ENCODE peak calls at places on chromosome 1, in ten cellular contexts. One of them, this sample, is unnamed.

GRCh38 chr1:21592086-21592865 is 76.9 kb downstream of the RAP1GAP start:
- DNase-seq in choroid plexus epithelial cell: no peak
- DNase-seq in progenitor cell of endocrine pancreas: no peak
- DNase-seq in lung microvascular endothelial cell: no peak
- DNase-seq in activated naive CD4-positive, alpha-beta T cell: no peak
- DNase-seq in activated B cell treated with CpG ODN at 0.5 μM for 24 hours: no peak
- DNase-seq in activated CD8-positive, alpha-beta memory T cell treated with anti-CD3 and anti-CD28 coated beads, Interleukin-2, amount 50 U/mL, for 48 hours: no peak
- DNase-seq in WTC11: no peak
- DNase-seq in iPS-NIHi11: no peak
- DNase-seq in NCI-H82: no peak
- DNase-seq in this sample: peak; percentile 40

GRCh38 chr1:27527223-27527856 is 37.4 kb upstream of the WASF2 start:
- DNase-seq in choroid plexus epithelial cell: peak; percentile 91
- DNase-seq in progenitor cell of endocrine pancreas: peak; percentile 43
- DNase-seq in lung microvascular endothelial cell: no peak
- DNase-seq in activated naive CD4-positive, alpha-beta T cell: no peak
- DNase-seq in activated B cell treated with CpG ODN at 0.5 μM for 24 hours: peak; percentile 42
- DNase-seq in activated CD8-positive, alpha-beta memory T cell treated with anti-CD3 and anti-CD28 coated beads, Interleukin-2, amount 50 U/mL, for 48 hours: peak; percentile 59
- DNase-seq in WTC11: peak; percentile 84
- DNase-seq in iPS-NIHi11: peak; percentile 87
- DNase-seq in NCI-H82: peak; percentile 100
- DNase-seq in this sample: peak; percentile 97

GRCh38 chr1:7893529-7894180 is 40.8 kb upstream of the UTS2 start:
- DNase-seq in choroid plexus epithelial cell: peak; percentile 17
- DNase-seq in progenitor cell of endocrine pancreas: no peak
- DNase-seq in lung microvascular endothelial cell: no peak
- DNase-seq in activated naive CD4-positive, alpha-beta T cell: no peak
- DNase-seq in activated B cell treated with CpG ODN at 0.5 μM for 24 hours: no peak
- DNase-seq in activated CD8-positive, alpha-beta memory T cell treated with anti-CD3 and anti-CD28 coated beads, Interleukin-2, amount 50 U/mL, for 48 hours: no peak
- DNase-seq in WTC11: no peak
- DNase-seq in iPS-NIHi11: no peak
- DNase-seq in NCI-H82: no peak
- DNase-seq in this sample: no peak

GRCh38 chr1:202643397-202644218 is 66.6 kb downstream of the SYT2 start:
- DNase-seq in choroid plexus epithelial cell: no peak
- DNase-seq in progenitor cell of endocrine pancreas: no peak
- DNase-seq in lung microvascular endothelial cell: no peak
- DNase-seq in activated naive CD4-positive, alpha-beta T cell: no peak
- DNase-seq in activated B cell treated with CpG ODN at 0.5 μM for 24 hours: no peak
- DNase-seq in activated CD8-positive, alpha-beta memory T cell treated with anti-CD3 and anti-CD28 coated beads, Interleukin-2, amount 50 U/mL, for 48 hours: no peak
- DNase-seq in WTC11: peak; percentile 51
- DNase-seq in iPS-NIHi11: peak; percentile 62
- DNase-seq in NCI-H82: peak; percentile 90
- DNase-seq in this sample: no peak

GRCh38 chr1:58575831-58576726 is 973 bp downstream of the TACSTD2 start:
- DNase-seq in choroid plexus epithelial cell: no peak
- DNase-seq in progenitor cell of endocrine pancreas: no peak
- DNase-seq in lung microvascular endothelial cell: peak; percentile 37
- DNase-seq in activated naive CD4-positive, alpha-beta T cell: no peak
- DNase-seq in activated B cell treated with CpG ODN at 0.5 μM for 24 hours: no peak
- DNase-seq in activated CD8-positive, alpha-beta memory T cell treated with anti-CD3 and anti-CD28 coated beads, Interleukin-2, amount 50 U/mL, for 48 hours: peak; percentile 60
- DNase-seq in WTC11: peak; percentile 24
- DNase-seq in iPS-NIHi11: no peak
- DNase-seq in NCI-H82: no peak
- DNase-seq in this sample: no peak

GRCh38 chr1:55005351-55006140 is 6.8 kb downstream of the BSND start:
- DNase-seq in choroid plexus epithelial cell: no peak
- DNase-seq in progenitor cell of endocrine pancreas: no peak
- DNase-seq in lung microvascular endothelial cell: no peak
- DNase-seq in activated naive CD4-positive, alpha-beta T cell: no peak
- DNase-seq in activated B cell treated with CpG ODN at 0.5 μM for 24 hours: no peak
- DNase-seq in activated CD8-positive, alpha-beta memory T cell treated with anti-CD3 and anti-CD28 coated beads, Interleukin-2, amount 50 U/mL, for 48 hours: no peak
- DNase-seq in WTC11: peak; percentile 44
- DNase-seq in iPS-NIHi11: peak; percentile 47
- DNase-seq in NCI-H82: peak; percentile 29
- DNase-seq in this sample: no peak

GRCh38 chr1:202034683-202035462 is 24.5 kb downstream of the ELF3 start:
- DNase-seq in choroid plexus epithelial cell: peak; percentile 97
- DNase-seq in progenitor cell of endocrine pancreas: peak; percentile 76
- DNase-seq in lung microvascular endothelial cell: no peak
- DNase-seq in activated naive CD4-positive, alpha-beta T cell: no peak
- DNase-seq in activated B cell treated with CpG ODN at 0.5 μM for 24 hours: no peak
- DNase-seq in activated CD8-positive, alpha-beta memory T cell treated with anti-CD3 and anti-CD28 coated beads, Interleukin-2, amount 50 U/mL, for 48 hours: no peak
- DNase-seq in WTC11: peak; percentile 38
- DNase-seq in iPS-NIHi11: peak; percentile 74
- DNase-seq in NCI-H82: peak; percentile 95
- DNase-seq in this sample: no peak

GRCh38 chr1:93980320-93980744 is 71.1 kb upstream of the GCLM start:
- DNase-seq in choroid plexus epithelial cell: peak; percentile 18
- DNase-seq in progenitor cell of endocrine pancreas: no peak
- DNase-seq in lung microvascular endothelial cell: peak; percentile 47
- DNase-seq in activated naive CD4-positive, alpha-beta T cell: no peak
- DNase-seq in activated B cell treated with CpG ODN at 0.5 μM for 24 hours: no peak
- DNase-seq in activated CD8-positive, alpha-beta memory T cell treated with anti-CD3 and anti-CD28 coated beads, Interleukin-2, amount 50 U/mL, for 48 hours: no peak
- DNase-seq in WTC11: peak; percentile 45
- DNase-seq in iPS-NIHi11: peak; percentile 67
- DNase-seq in NCI-H82: peak; percentile 91
- DNase-seq in this sample: peak; percentile 64

GRCh38 chr1:234734864-234735263 is 124.9 kb upstream of the IRF2BP2 start:
- DNase-seq in choroid plexus epithelial cell: no peak
- DNase-seq in progenitor cell of endocrine pancreas: no peak
- DNase-seq in lung microvascular endothelial cell: no peak
- DNase-seq in activated naive CD4-positive, alpha-beta T cell: no peak
- DNase-seq in activated B cell treated with CpG ODN at 0.5 μM for 24 hours: no peak
- DNase-seq in activated CD8-positive, alpha-beta memory T cell treated with anti-CD3 and anti-CD28 coated beads, Interleukin-2, amount 50 U/mL, for 48 hours: no peak
- DNase-seq in WTC11: no peak
- DNase-seq in iPS-NIHi11: no peak
- DNase-seq in NCI-H82: no peak
- DNase-seq in this sample: no peak

GRCh38 chr1:7218210-7218832 is 433.1 kb downstream of the CAMTA1 start:
- DNase-seq in choroid plexus epithelial cell: peak; percentile 67
- DNase-seq in progenitor cell of endocrine pancreas: no peak
- DNase-seq in lung microvascular endothelial cell: peak; percentile 67
- DNase-seq in activated naive CD4-positive, alpha-beta T cell: no peak
- DNase-seq in activated B cell treated with CpG ODN at 0.5 μM for 24 hours: no peak
- DNase-seq in activated CD8-positive, alpha-beta memory T cell treated with anti-CD3 and anti-CD28 coated beads, Interleukin-2, amount 50 U/mL, for 48 hours: peak; percentile 57
- DNase-seq in WTC11: peak; percentile 67
- DNase-seq in iPS-NIHi11: peak; percentile 77
- DNase-seq in NCI-H82: peak; percentile 86
- DNase-seq in this sample: peak; percentile 19

GRCh38 chr1:207050428-207050767 is 610 bp downstream of the YOD1 start:
- DNase-seq in choroid plexus epithelial cell: peak; percentile 14
- DNase-seq in progenitor cell of endocrine pancreas: no peak
- DNase-seq in lung microvascular endothelial cell: no peak
- DNase-seq in activated naive CD4-positive, alpha-beta T cell: no peak
- DNase-seq in activated B cell treated with CpG ODN at 0.5 μM for 24 hours: no peak
- DNase-seq in activated CD8-positive, alpha-beta memory T cell treated with anti-CD3 and anti-CD28 coated beads, Interleukin-2, amount 50 U/mL, for 48 hours: no peak
- DNase-seq in WTC11: peak; percentile 48
- DNase-seq in iPS-NIHi11: peak; percentile 55
- DNase-seq in NCI-H82: peak; percentile 69
- DNase-seq in this sample: no peak

GRCh38 chr1:207018707-207019106 is 13.8 kb downstream of the C1orf116 start:
- DNase-seq in choroid plexus epithelial cell: no peak
- DNase-seq in progenitor cell of endocrine pancreas: no peak
- DNase-seq in lung microvascular endothelial cell: no peak
- DNase-seq in activated naive CD4-positive, alpha-beta T cell: no peak
- DNase-seq in activated B cell treated with CpG ODN at 0.5 μM for 24 hours: no peak
- DNase-seq in activated CD8-positive, alpha-beta memory T cell treated with anti-CD3 and anti-CD28 coated beads, Interleukin-2, amount 50 U/mL, for 48 hours: no peak
- DNase-seq in WTC11: no peak
- DNase-seq in iPS-NIHi11: no peak
- DNase-seq in NCI-H82: no peak
- DNase-seq in this sample: no peak

GRCh38 chr1:110218739-110219138 is 8.6 kb downstream of the KCNC4 start:
- DNase-seq in choroid plexus epithelial cell: no peak
- DNase-seq in progenitor cell of endocrine pancreas: peak; percentile 42
- DNase-seq in lung microvascular endothelial cell: no peak
- DNase-seq in activated naive CD4-positive, alpha-beta T cell: no peak
- DNase-seq in activated B cell treated with CpG ODN at 0.5 μM for 24 hours: no peak
- DNase-seq in activated CD8-positive, alpha-beta memory T cell treated with anti-CD3 and anti-CD28 coated beads, Interleukin-2, amount 50 U/mL, for 48 hours: no peak
- DNase-seq in WTC11: no peak
- DNase-seq in iPS-NIHi11: peak; percentile 57
- DNase-seq in NCI-H82: no peak
- DNase-seq in this sample: no peak

GRCh38 chr1:29235955-29236742 is at the start of gene PTPRU:
- DNase-seq in choroid plexus epithelial cell: peak; percentile 74
- DNase-seq in progenitor cell of endocrine pancreas: peak; percentile 89
- DNase-seq in lung microvascular endothelial cell: peak; percentile 84
- DNase-seq in activated naive CD4-positive, alpha-beta T cell: peak; percentile 60
- DNase-seq in activated B cell treated with CpG ODN at 0.5 μM for 24 hours: peak; percentile 93
- DNase-seq in activated CD8-positive, alpha-beta memory T cell treated with anti-CD3 and anti-CD28 coated beads, Interleukin-2, amount 50 U/mL, for 48 hours: peak; percentile 98
- DNase-seq in WTC11: peak; percentile 85
- DNase-seq in iPS-NIHi11: peak; percentile 95
- DNase-seq in NCI-H82: peak; percentile 87
- DNase-seq in this sample: peak; percentile 36

GRCh38 chr1:234727018-234727757 is 117.2 kb upstream of the IRF2BP2 start:
- DNase-seq in choroid plexus epithelial cell: peak; percentile 67
- DNase-seq in progenitor cell of endocrine pancreas: no peak
- DNase-seq in lung microvascular endothelial cell: no peak
- DNase-seq in activated naive CD4-positive, alpha-beta T cell: no peak
- DNase-seq in activated B cell treated with CpG ODN at 0.5 μM for 24 hours: no peak
- DNase-seq in activated CD8-positive, alpha-beta memory T cell treated with anti-CD3 and anti-CD28 coated beads, Interleukin-2, amount 50 U/mL, for 48 hours: no peak
- DNase-seq in WTC11: no peak
- DNase-seq in iPS-NIHi11: no peak
- DNase-seq in NCI-H82: peak; percentile 83
- DNase-seq in this sample: peak; percentile 73

GRCh38 chr1:209618756-209619420 is 33.3 kb downstream of the LAMB3 start:
- DNase-seq in choroid plexus epithelial cell: no peak
- DNase-seq in progenitor cell of endocrine pancreas: no peak
- DNase-seq in lung microvascular endothelial cell: no peak
- DNase-seq in activated naive CD4-positive, alpha-beta T cell: no peak
- DNase-seq in activated B cell treated with CpG ODN at 0.5 μM for 24 hours: no peak
- DNase-seq in activated CD8-positive, alpha-beta memory T cell treated with anti-CD3 and anti-CD28 coated beads, Interleukin-2, amount 50 U/mL, for 48 hours: no peak
- DNase-seq in WTC11: no peak
- DNase-seq in iPS-NIHi11: no peak
- DNase-seq in NCI-H82: no peak
- DNase-seq in this sample: no peak

GRCh38 chr1:232011961-232012360 is 385.4 kb downstream of the DISC1 start:
- DNase-seq in choroid plexus epithelial cell: no peak
- DNase-seq in progenitor cell of endocrine pancreas: no peak
- DNase-seq in lung microvascular endothelial cell: no peak
- DNase-seq in activated naive CD4-positive, alpha-beta T cell: no peak
- DNase-seq in activated B cell treated with CpG ODN at 0.5 μM for 24 hours: no peak
- DNase-seq in activated CD8-positive, alpha-beta memory T cell treated with anti-CD3 and anti-CD28 coated beads, Interleukin-2, amount 50 U/mL, for 48 hours: no peak
- DNase-seq in WTC11: no peak
- DNase-seq in iPS-NIHi11: no peak
- DNase-seq in NCI-H82: no peak
- DNase-seq in this sample: no peak

GRCh38 chr1:23385119-23385621 is 15.5 kb upstream of the ZNF436 start:
- DNase-seq in choroid plexus epithelial cell: no peak
- DNase-seq in progenitor cell of endocrine pancreas: no peak
- DNase-seq in lung microvascular endothelial cell: no peak
- DNase-seq in activated naive CD4-positive, alpha-beta T cell: no peak
- DNase-seq in activated B cell treated with CpG ODN at 0.5 μM for 24 hours: no peak
- DNase-seq in activated CD8-positive, alpha-beta memory T cell treated with anti-CD3 and anti-CD28 coated beads, Interleukin-2, amount 50 U/mL, for 48 hours: no peak
- DNase-seq in WTC11: no peak
- DNase-seq in iPS-NIHi11: no peak
- DNase-seq in NCI-H82: no peak
- DNase-seq in this sample: no peak

GRCh38 chr1:90391116-90391515 is 326.0 kb downstream of the BARHL2 start:
- DNase-seq in choroid plexus epithelial cell: peak; percentile 20
- DNase-seq in progenitor cell of endocrine pancreas: no peak
- DNase-seq in lung microvascular endothelial cell: no peak
- DNase-seq in activated naive CD4-positive, alpha-beta T cell: no peak
- DNase-seq in activated B cell treated with CpG ODN at 0.5 μM for 24 hours: no peak
- DNase-seq in activated CD8-positive, alpha-beta memory T cell treated with anti-CD3 and anti-CD28 coated beads, Interleukin-2, amount 50 U/mL, for 48 hours: no peak
- DNase-seq in WTC11: no peak
- DNase-seq in iPS-NIHi11: no peak
- DNase-seq in NCI-H82: no peak
- DNase-seq in this sample: no peak

GRCh38 chr1:218211241-218211640 is 73.9 kb upstream of the RRP15 start:
- DNase-seq in choroid plexus epithelial cell: peak; percentile 60
- DNase-seq in progenitor cell of endocrine pancreas: no peak
- DNase-seq in lung microvascular endothelial cell: no peak
- DNase-seq in activated naive CD4-positive, alpha-beta T cell: no peak
- DNase-seq in activated B cell treated with CpG ODN at 0.5 μM for 24 hours: no peak
- DNase-seq in activated CD8-positive, alpha-beta memory T cell treated with anti-CD3 and anti-CD28 coated beads, Interleukin-2, amount 50 U/mL, for 48 hours: no peak
- DNase-seq in WTC11: no peak
- DNase-seq in iPS-NIHi11: no peak
- DNase-seq in NCI-H82: no peak
- DNase-seq in this sample: no peak

GRCh38 chr1:6126521-6127067 is 53.5 kb downstream of the CHD5 start:
- DNase-seq in choroid plexus epithelial cell: no peak
- DNase-seq in progenitor cell of endocrine pancreas: no peak
- DNase-seq in lung microvascular endothelial cell: no peak
- DNase-seq in activated naive CD4-positive, alpha-beta T cell: no peak
- DNase-seq in activated B cell treated with CpG ODN at 0.5 μM for 24 hours: no peak
- DNase-seq in activated CD8-positive, alpha-beta memory T cell treated with anti-CD3 and anti-CD28 coated beads, Interleukin-2, amount 50 U/mL, for 48 hours: no peak
- DNase-seq in WTC11: no peak
- DNase-seq in iPS-NIHi11: no peak
- DNase-seq in NCI-H82: no peak
- DNase-seq in this sample: no peak

GRCh38 chr1:39671793-39672550 is at the start of gene NT5C1A:
- DNase-seq in choroid plexus epithelial cell: no peak
- DNase-seq in progenitor cell of endocrine pancreas: no peak
- DNase-seq in lung microvascular endothelial cell: peak; percentile 14
- DNase-seq in activated naive CD4-positive, alpha-beta T cell: no peak
- DNase-seq in activated B cell treated with CpG ODN at 0.5 μM for 24 hours: no peak
- DNase-seq in activated CD8-positive, alpha-beta memory T cell treated with anti-CD3 and anti-CD28 coated beads, Interleukin-2, amount 50 U/mL, for 48 hours: no peak
- DNase-seq in WTC11: peak; percentile 48
- DNase-seq in iPS-NIHi11: peak; percentile 77
- DNase-seq in NCI-H82: no peak
- DNase-seq in this sample: no peak

GRCh38 chr1:17212009-17212408 is 7.1 kb downstream of the PADI1 start:
- DNase-seq in choroid plexus epithelial cell: no peak
- DNase-seq in progenitor cell of endocrine pancreas: no peak
- DNase-seq in lung microvascular endothelial cell: no peak
- DNase-seq in activated naive CD4-positive, alpha-beta T cell: no peak
- DNase-seq in activated B cell treated with CpG ODN at 0.5 μM for 24 hours: no peak
- DNase-seq in activated CD8-positive, alpha-beta memory T cell treated with anti-CD3 and anti-CD28 coated beads, Interleukin-2, amount 50 U/mL, for 48 hours: no peak
- DNase-seq in WTC11: no peak
- DNase-seq in iPS-NIHi11: peak; percentile 51
- DNase-seq in NCI-H82: no peak
- DNase-seq in this sample: no peak

GRCh38 chr1:29983366-29983765 is 740.0 kb downstream of the MATN1 start:
- DNase-seq in choroid plexus epithelial cell: no peak
- DNase-seq in progenitor cell of endocrine pancreas: no peak
- DNase-seq in lung microvascular endothelial cell: no peak
- DNase-seq in activated naive CD4-positive, alpha-beta T cell: no peak
- DNase-seq in activated B cell treated with CpG ODN at 0.5 μM for 24 hours: no peak
- DNase-seq in activated CD8-positive, alpha-beta memory T cell treated with anti-CD3 and anti-CD28 coated beads, Interleukin-2, amount 50 U/mL, for 48 hours: no peak
- DNase-seq in WTC11: no peak
- DNase-seq in iPS-NIHi11: no peak
- DNase-seq in NCI-H82: no peak
- DNase-seq in this sample: no peak

GRCh38 chr1:46983825-46984586 is 39.5 kb upstream of the CYP4X1 start:
- DNase-seq in choroid plexus epithelial cell: peak; percentile 49
- DNase-seq in progenitor cell of endocrine pancreas: no peak
- DNase-seq in lung microvascular endothelial cell: no peak
- DNase-seq in activated naive CD4-positive, alpha-beta T cell: no peak
- DNase-seq in activated B cell treated with CpG ODN at 0.5 μM for 24 hours: no peak
- DNase-seq in activated CD8-positive, alpha-beta memory T cell treated with anti-CD3 and anti-CD28 coated beads, Interleukin-2, amount 50 U/mL, for 48 hours: no peak
- DNase-seq in WTC11: no peak
- DNase-seq in iPS-NIHi11: no peak
- DNase-seq in NCI-H82: no peak
- DNase-seq in this sample: no peak

GRCh38 chr1:92804721-92805169 is 19.8 kb upstream of the EVI5 start:
- DNase-seq in choroid plexus epithelial cell: peak; percentile 98
- DNase-seq in progenitor cell of endocrine pancreas: no peak
- DNase-seq in lung microvascular endothelial cell: peak; percentile 36
- DNase-seq in activated naive CD4-positive, alpha-beta T cell: no peak
- DNase-seq in activated B cell treated with CpG ODN at 0.5 μM for 24 hours: no peak
- DNase-seq in activated CD8-positive, alpha-beta memory T cell treated with anti-CD3 and anti-CD28 coated beads, Interleukin-2, amount 50 U/mL, for 48 hours: no peak
- DNase-seq in WTC11: peak; percentile 27
- DNase-seq in iPS-NIHi11: peak; percentile 52
- DNase-seq in NCI-H82: peak; percentile 18
- DNase-seq in this sample: peak; percentile 81

GRCh38 chr1:248793592-248793991 is 32.1 kb downstream of the SH3BP5L start:
- DNase-seq in choroid plexus epithelial cell: no peak
- DNase-seq in progenitor cell of endocrine pancreas: no peak
- DNase-seq in lung microvascular endothelial cell: no peak
- DNase-seq in activated naive CD4-positive, alpha-beta T cell: no peak
- DNase-seq in activated B cell treated with CpG ODN at 0.5 μM for 24 hours: no peak
- DNase-seq in activated CD8-positive, alpha-beta memory T cell treated with anti-CD3 and anti-CD28 coated beads, Interleukin-2, amount 50 U/mL, for 48 hours: no peak
- DNase-seq in WTC11: no peak
- DNase-seq in iPS-NIHi11: no peak
- DNase-seq in NCI-H82: no peak
- DNase-seq in this sample: no peak

GRCh38 chr1:208203127-208203847 is 40.9 kb downstream of the PLXNA2 start:
- DNase-seq in choroid plexus epithelial cell: peak; percentile 78
- DNase-seq in progenitor cell of endocrine pancreas: no peak
- DNase-seq in lung microvascular endothelial cell: peak; percentile 82
- DNase-seq in activated naive CD4-positive, alpha-beta T cell: no peak
- DNase-seq in activated B cell treated with CpG ODN at 0.5 μM for 24 hours: no peak
- DNase-seq in activated CD8-positive, alpha-beta memory T cell treated with anti-CD3 and anti-CD28 coated beads, Interleukin-2, amount 50 U/mL, for 48 hours: no peak
- DNase-seq in WTC11: no peak
- DNase-seq in iPS-NIHi11: no peak
- DNase-seq in NCI-H82: no peak
- DNase-seq in this sample: no peak